ENCODE peak calls at places on chromosomes 7 and 10, in six cellular contexts. One of them, this sample, is unnamed.

GRCh38 chr10:116974442-116975005 is 30.5 kb downstream of the SHTN1 start:
- DNase-seq in K562: no peak
- DNase-seq in IMR-90: peak; percentile 95
- DNase-seq in heart left ventricle: no peak
- DNase-seq in adrenal gland: no peak
- DNase-seq in A549: peak; percentile 45
- DNase-seq in this sample: no peak

GRCh38 chr7:80466638-80467037 is 45.2 kb downstream of the GNAT3 start:
- DNase-seq in IMR-90: no peak
- DNase-seq in A549: no peak
- DNase-seq in K562: no peak
- DNase-seq in adrenal gland: no peak
- DNase-seq in heart left ventricle: no peak
- DNase-seq in this sample: no peak

GRCh38 chr10:71075066-71075758 is 137.2 kb upstream of the UNC5B start:
- DNase-seq in A549: no peak
- DNase-seq in heart left ventricle: peak; percentile 54
- DNase-seq in IMR-90: no peak
- DNase-seq in K562: no peak
- DNase-seq in adrenal gland: no peak
- DNase-seq in this sample: no peak

GRCh38 chr10:77626266-77626935 is 11.2 kb downstream of the KCNMA1 start:
- DNase-seq in A549: no peak
- DNase-seq in heart left ventricle: no peak
- DNase-seq in IMR-90: no peak
- DNase-seq in adrenal gland: no peak
- DNase-seq in K562: no peak
- DNase-seq in this sample: no peak

GRCh38 chr10:58820862-58821559 is 308.3 kb downstream of the BICC1 start:
- DNase-seq in K562: no peak
- DNase-seq in IMR-90: peak; percentile 79
- DNase-seq in A549: peak; percentile 25
- DNase-seq in adrenal gland: no peak
- DNase-seq in heart left ventricle: no peak
- DNase-seq in this sample: no peak

GRCh38 chr7:12518920-12519681 is 51.4 kb upstream of the SCIN start:
- DNase-seq in K562: peak; percentile 17
- DNase-seq in heart left ventricle: no peak
- DNase-seq in IMR-90: no peak
- DNase-seq in A549: peak; percentile 34
- DNase-seq in adrenal gland: no peak
- DNase-seq in this sample: no peak

GRCh38 chr7:130144632-130145171 is 60.5 kb downstream of the TMEM209 start:
- DNase-seq in adrenal gland: no peak
- DNase-seq in heart left ventricle: no peak
- DNase-seq in IMR-90: peak; percentile 58
- DNase-seq in A549: peak; percentile 21
- DNase-seq in K562: no peak
- DNase-seq in this sample: no peak

GRCh38 chr7:46775776-46776175 is 806.1 kb downstream of the TNS3 start:
- DNase-seq in adrenal gland: no peak
- DNase-seq in K562: no peak
- DNase-seq in A549: no peak
- DNase-seq in heart left ventricle: no peak
- DNase-seq in IMR-90: peak; percentile 78
- DNase-seq in this sample: no peak

GRCh38 chr7:82481499-82482097 is 38.0 kb upstream of the CACNA2D1 start:
- DNase-seq in heart left ventricle: no peak
- DNase-seq in adrenal gland: no peak
- DNase-seq in K562: no peak
- DNase-seq in IMR-90: peak; percentile 43
- DNase-seq in A549: peak; percentile 31
- DNase-seq in this sample: no peak

GRCh38 chr7:107113866-107114265 is 54.9 kb upstream of the HBP1 start:
- DNase-seq in K562: no peak
- DNase-seq in heart left ventricle: no peak
- DNase-seq in A549: no peak
- DNase-seq in IMR-90: no peak
- DNase-seq in adrenal gland: no peak
- DNase-seq in this sample: no peak

GRCh38 chr7:107115114-107115513 is 53.7 kb upstream of the HBP1 start:
- DNase-seq in IMR-90: no peak
- DNase-seq in heart left ventricle: no peak
- DNase-seq in adrenal gland: no peak
- DNase-seq in A549: no peak
- DNase-seq in K562: no peak
- DNase-seq in this sample: no peak

GRCh38 chr7:107118109-107118900 is 50.5 kb upstream of the HBP1 start:
- DNase-seq in A549: no peak
- DNase-seq in K562: no peak
- DNase-seq in IMR-90: peak; percentile 55
- DNase-seq in heart left ventricle: no peak
- DNase-seq in adrenal gland: no peak
- DNase-seq in this sample: no peak

GRCh38 chr7:107119376-107120100 is 49.3 kb upstream of the HBP1 start:
- DNase-seq in IMR-90: no peak
- DNase-seq in A549: no peak
- DNase-seq in K562: no peak
- DNase-seq in heart left ventricle: no peak
- DNase-seq in adrenal gland: no peak
- DNase-seq in this sample: no peak

GRCh38 chr7:107115762-107116540 is 52.9 kb upstream of the HBP1 start:
- DNase-seq in K562: no peak
- DNase-seq in A549: no peak
- DNase-seq in IMR-90: no peak
- DNase-seq in adrenal gland: no peak
- DNase-seq in heart left ventricle: no peak
- DNase-seq in this sample: no peak
- TF ChIP-seq POLR2A in K562: no peak
- TF ChIP-seq POLR2A in A549: no peak
- TF ChIP-seq POLR2A in IMR-90: no peak
- TF ChIP-seq POLR2A in adrenal gland: no peak
- TF ChIP-seq POLR2A in heart left ventricle: no peak
- TF ChIP-seq POLR2A in this sample: no peak

GRCh38 chr7:50868426-50869100 is 85.9 kb upstream of the GRB10 start:
- DNase-seq in IMR-90: peak; percentile 15
- DNase-seq in K562: no peak
- DNase-seq in heart left ventricle: no peak
- DNase-seq in A549: peak; percentile 53
- DNase-seq in adrenal gland: no peak
- DNase-seq in this sample: no peak

GRCh38 chr7:50867048-50867383 is 84.3 kb upstream of the GRB10 start:
- DNase-seq in K562: no peak
- DNase-seq in adrenal gland: no peak
- DNase-seq in IMR-90: no peak
- DNase-seq in A549: no peak
- DNase-seq in heart left ventricle: peak; percentile 44
- DNase-seq in this sample: no peak

GRCh38 chr7:50865450-50865849 is 82.8 kb upstream of the GRB10 start:
- DNase-seq in K562: no peak
- DNase-seq in A549: no peak
- DNase-seq in IMR-90: no peak
- DNase-seq in adrenal gland: no peak
- DNase-seq in heart left ventricle: no peak
- DNase-seq in this sample: no peak

GRCh38 chr7:50866343-50867047 is 83.8 kb upstream of the GRB10 start:
- DNase-seq in adrenal gland: no peak
- DNase-seq in A549: no peak
- DNase-seq in K562: no peak
- DNase-seq in IMR-90: no peak
- DNase-seq in heart left ventricle: no peak
- DNase-seq in this sample: no peak

DNA sequence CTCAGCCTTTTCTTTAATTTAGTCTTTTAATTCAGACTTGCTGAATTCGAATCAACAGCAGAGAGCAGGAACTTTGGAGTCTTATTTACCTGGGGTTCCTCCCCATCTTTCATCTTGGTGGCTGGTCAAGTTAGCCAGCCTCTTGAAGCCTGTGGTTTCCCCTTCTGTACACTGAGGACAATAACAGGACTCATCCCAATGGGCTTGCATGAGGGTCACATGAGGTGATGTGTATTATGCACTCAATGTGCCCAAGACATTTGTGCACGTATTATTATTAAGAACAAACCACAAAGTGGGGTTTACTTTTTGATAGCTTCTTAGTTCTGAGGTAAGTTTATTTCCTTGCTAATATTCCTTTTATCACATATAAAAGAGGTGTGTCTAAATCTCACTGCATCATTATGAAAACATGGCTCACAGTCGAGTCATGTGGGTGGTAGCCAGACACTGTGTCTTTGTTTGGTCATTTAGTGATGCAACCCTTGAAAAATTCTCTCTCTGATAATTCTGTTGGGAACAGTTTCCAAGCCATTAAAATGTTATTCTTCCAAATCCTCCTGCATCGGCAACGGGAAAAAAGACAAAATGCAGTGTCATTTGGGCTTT is 86.5 kb upstream of the GRB10 start:
- DNase-seq in K562: no peak
- DNase-seq in adrenal gland: no peak
- DNase-seq in A549: peak; percentile 68
- DNase-seq in IMR-90: peak; percentile 87
- DNase-seq in heart left ventricle: peak; percentile 49
- DNase-seq in this sample: no peak
- H3K4me3 ChIP-seq in K562: no peak overlapping the region
- H3K4me3 ChIP-seq in adrenal gland: no peak overlapping the region
- H3K4me3 ChIP-seq in A549: peak overlapping the region; percentile 1
- H3K4me3 ChIP-seq in IMR-90: no peak overlapping the region
- H3K4me3 ChIP-seq in heart left ventricle: no peak overlapping the region
- H3K4me3 ChIP-seq in this sample: no peak overlapping the region

GRCh38 chr7:157405914-157406810 is 69.4 kb downstream of the DNAJB6 start:
- DNase-seq in K562: no peak
- DNase-seq in adrenal gland: peak; percentile 60
- DNase-seq in IMR-90: no peak
- DNase-seq in heart left ventricle: peak; percentile 71
- DNase-seq in A549: no peak
- DNase-seq in this sample: no peak
- TF ChIP-seq CTCF in K562: peak; percentile 67
- TF ChIP-seq CTCF in adrenal gland: peak; percentile 13
- TF ChIP-seq CTCF in IMR-90: peak; percentile 12
- TF ChIP-seq CTCF in heart left ventricle: no peak
- TF ChIP-seq CTCF in A549: peak; percentile 20
- TF ChIP-seq CTCF in this sample: no peak

GRCh38 chr7:44969701-44970494 is 8.9 kb downstream of the MYO1G start:
- DNase-seq in heart left ventricle: no peak
- DNase-seq in adrenal gland: no peak
- DNase-seq in K562: no peak
- DNase-seq in A549: no peak
- DNase-seq in IMR-90: no peak
- DNase-seq in this sample: no peak

GRCh38 chr7:44971991-44972441 is 6.8 kb downstream of the MYO1G start:
- DNase-seq in IMR-90: no peak
- DNase-seq in A549: no peak
- DNase-seq in heart left ventricle: no peak
- DNase-seq in adrenal gland: no peak
- DNase-seq in K562: no peak
- DNase-seq in this sample: no peak

GRCh38 chr7:44969049-44969700 is 9.6 kb downstream of the MYO1G start:
- DNase-seq in IMR-90: no peak
- DNase-seq in adrenal gland: no peak
- DNase-seq in A549: no peak
- DNase-seq in heart left ventricle: no peak
- DNase-seq in K562: no peak
- DNase-seq in this sample: no peak

GRCh38 chr7:44971188-44971907 is 7.5 kb downstream of the MYO1G start:
- DNase-seq in adrenal gland: peak; percentile 7
- DNase-seq in K562: no peak
- DNase-seq in IMR-90: no peak
- DNase-seq in heart left ventricle: no peak
- DNase-seq in A549: no peak
- DNase-seq in this sample: no peak

DNA sequence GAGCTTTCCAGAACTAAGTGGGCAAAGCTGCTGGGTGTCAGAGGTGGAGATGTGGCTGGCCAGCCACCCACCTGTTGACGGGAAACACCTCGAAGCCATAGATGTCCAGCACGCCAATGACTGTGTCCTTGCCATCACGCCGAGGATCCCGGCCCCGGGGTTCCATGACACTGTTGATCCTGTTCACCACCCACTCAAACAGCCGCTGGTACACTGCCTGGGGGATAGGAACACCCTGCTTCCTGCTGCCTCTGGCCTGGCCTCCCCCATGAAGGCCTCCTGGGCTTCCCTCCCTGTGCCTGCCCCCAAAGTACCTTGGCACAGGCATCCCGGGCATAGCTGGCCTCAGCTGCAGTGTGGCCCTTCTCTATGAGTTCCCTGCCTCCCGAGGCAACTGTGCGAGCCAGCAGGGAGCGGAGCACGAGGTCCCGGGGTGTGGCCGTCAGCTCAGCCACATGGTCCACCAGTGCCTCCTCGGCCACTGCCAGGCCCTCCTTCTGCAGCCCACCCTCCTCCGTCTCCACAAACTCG is 8.2 kb downstream of the MYO1G start:
- DNase-seq in heart left ventricle: no peak
- DNase-seq in IMR-90: no peak
- DNase-seq in K562: no peak
- DNase-seq in A549: no peak
- DNase-seq in adrenal gland: peak; percentile 9
- DNase-seq in this sample: no peak
- TF ChIP-seq POLR2A in heart left ventricle: no peak
- TF ChIP-seq POLR2A in IMR-90: no peak
- TF ChIP-seq POLR2A in K562: no peak
- TF ChIP-seq POLR2A in A549: no peak
- TF ChIP-seq POLR2A in adrenal gland: no peak
- TF ChIP-seq POLR2A in this sample: no peak

GRCh38 chr7:55066479-55066878 is 47.7 kb downstream of the EGFR start:
- DNase-seq in A549: peak; percentile 64
- DNase-seq in IMR-90: no peak
- DNase-seq in K562: no peak
- DNase-seq in adrenal gland: no peak
- DNase-seq in heart left ventricle: no peak
- DNase-seq in this sample: no peak

GRCh38 chr7:55065079-55065478 is 46.3 kb downstream of the EGFR start:
- DNase-seq in A549: peak; percentile 93
- DNase-seq in adrenal gland: peak; percentile 73
- DNase-seq in IMR-90: peak; percentile 99
- DNase-seq in K562: no peak
- DNase-seq in heart left ventricle: peak; percentile 65
- DNase-seq in this sample: peak; percentile 90

GRCh38 chr7:55063633-55064032 is 44.8 kb downstream of the EGFR start:
- DNase-seq in heart left ventricle: no peak
- DNase-seq in IMR-90: peak; percentile 78
- DNase-seq in A549: no peak
- DNase-seq in adrenal gland: no peak
- DNase-seq in K562: no peak
- DNase-seq in this sample: peak; percentile 16

GRCh38 chr7:55066938-55067337 is 48.1 kb downstream of the EGFR start:
- DNase-seq in K562: no peak
- DNase-seq in A549: no peak
- DNase-seq in IMR-90: no peak
- DNase-seq in heart left ventricle: no peak
- DNase-seq in adrenal gland: no peak
- DNase-seq in this sample: no peak

GRCh38 chr7:55065511-55066229 is 46.9 kb downstream of the EGFR start:
- DNase-seq in A549: peak; percentile 84
- DNase-seq in K562: no peak
- DNase-seq in heart left ventricle: no peak
- DNase-seq in adrenal gland: peak; percentile 63
- DNase-seq in IMR-90: peak; percentile 94
- DNase-seq in this sample: peak; percentile 70
- H3K4me3 ChIP-seq in A549: peak overlapping the region; percentile 13
- H3K4me3 ChIP-seq in K562: no peak overlapping the region
- H3K4me3 ChIP-seq in heart left ventricle: no peak overlapping the region
- H3K4me3 ChIP-seq in adrenal gland: no peak overlapping the region
- H3K4me3 ChIP-seq in IMR-90: no peak overlapping the region
- H3K4me3 ChIP-seq in this sample: no peak overlapping the region

This sample was measured in vagina.